ENCODE peak calls at places on chromosomes 6 and 20, in eight cellular contexts. I is right lobe of liver, V is BJ, H is breast epithelium, A is WTC11, S is endodermal cell, J is adrenal gland, M is OCI-LY7. D is an unnamed sample.

GRCh38 chr20:10469599-10469998 is 34.5 kb downstream of the SLX4IP start:
- DNase-seq in I (no peak), J (no peak), M (peak; percentile 12), S (peak; percentile 61), A (no peak), H (peak; percentile 54), V (peak; percentile 55), D (no peak)

GRCh38 chr6:70310063-70310694 is 7.3 kb upstream of the COL9A1 start:
- DNase-seq in J (no peak), M (peak; percentile 38), V (peak; percentile 2), H (no peak), A (no peak), I (no peak), S (no peak), D (no peak)

GRCh38 chr6:84137989-84138575 is 89.4 kb downstream of the CEP162 start:
- DNase-seq in I (no peak), V (no peak), M (no peak), A (no peak), H (no peak), S (no peak), J (no peak), D (no peak)

GRCh38 chr20:34377072-34377847 is 14.2 kb downstream of the ITCH start:
- DNase-seq in A (no peak), V (no peak), J (no peak), I (no peak), S (no peak), H (no peak), M (no peak), D (no peak)

GRCh38 chr6:112038268-112038667 is 15.6 kb upstream of the CCN6 start:
- DNase-seq in H (no peak), I (no peak), A (no peak), V (no peak), J (no peak), S (no peak), M (no peak), D (no peak)

GRCh38 chr6:134111062-134111677 is 58.7 kb upstream of the SLC2A12 start:
- DNase-seq in I (no peak), S (peak; percentile 71), M (peak; percentile 72), V (no peak), J (peak; percentile 28), H (no peak), A (peak; percentile 34), D (no peak)

GRCh38 chr20:57708694-57709673 is 831 bp downstream of the PMEPA1 start:
- DNase-seq in M (no peak), J (peak; percentile 37), I (no peak), V (no peak), S (no peak), A (no peak), H (no peak), D (no peak)

GRCh38 chr20:43940518-43941225 is 26.0 kb downstream of the TOX2 start:
- DNase-seq in H (no peak), S (no peak), J (no peak), V (no peak), A (no peak), I (no peak), M (no peak), D (no peak)

GRCh38 chr6:128327890-128328289 is 192.5 kb downstream of the PTPRK start:
- DNase-seq in V (no peak), I (no peak), S (peak; percentile 49), A (peak; percentile 22), H (no peak), M (peak; percentile 41), J (no peak), D (no peak)

GRCh38 chr6:57252975-57253374 is 30.9 kb upstream of the RAB23 start:
- DNase-seq in M (no peak), H (no peak), J (no peak), A (no peak), I (no peak), S (no peak), V (no peak), D (no peak)

DNA sequence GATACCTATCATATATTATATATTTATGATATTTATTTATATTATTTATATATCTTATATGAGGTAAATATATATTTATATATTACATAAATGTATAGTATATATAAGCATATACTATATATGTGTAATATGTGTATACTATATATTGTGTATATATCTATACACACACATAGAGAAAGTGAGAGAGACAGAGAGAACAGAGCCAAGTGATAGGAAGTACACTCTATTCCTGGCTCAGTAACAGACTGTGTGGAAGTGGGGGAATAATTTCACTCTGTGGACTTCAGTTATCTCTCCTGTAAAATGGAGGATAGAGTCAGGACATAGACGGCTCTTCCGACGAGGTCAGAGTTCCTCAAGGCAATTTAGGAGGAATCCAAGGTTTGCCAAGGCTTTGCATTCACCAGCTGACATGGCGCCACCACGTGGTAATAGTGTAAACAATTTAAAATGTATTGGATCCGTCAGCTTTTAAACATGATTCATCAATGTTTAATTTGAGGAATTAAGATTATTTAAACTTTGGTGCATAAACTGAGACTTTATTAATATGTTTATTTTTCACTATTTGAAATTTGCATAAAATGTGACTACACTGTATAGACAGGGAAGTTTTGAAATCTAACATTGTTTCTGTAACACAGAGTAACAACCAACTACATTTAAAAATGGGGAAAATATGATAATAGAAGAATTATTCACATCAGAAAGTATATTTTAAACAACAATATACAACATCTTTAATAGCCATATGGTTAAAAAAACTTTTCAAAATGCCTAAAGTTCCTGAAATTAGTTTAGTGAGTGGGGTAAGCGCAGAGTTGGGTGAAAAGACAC is 75.4 kb upstream of the TMEM244 start:
- DNase-seq in A (peak; percentile 56), I (no peak), S (peak; percentile 78), J (peak; percentile 40), M (peak; percentile 61), H (no peak), V (no peak), D (no peak)
- TF ChIP-seq CTCF in A (peak; percentile 22), I (peak; percentile 27), S (peak; percentile 82), J (peak; percentile 51), M (peak; percentile 97), H (no peak), V (peak; percentile 56), D (no peak)

DNA sequence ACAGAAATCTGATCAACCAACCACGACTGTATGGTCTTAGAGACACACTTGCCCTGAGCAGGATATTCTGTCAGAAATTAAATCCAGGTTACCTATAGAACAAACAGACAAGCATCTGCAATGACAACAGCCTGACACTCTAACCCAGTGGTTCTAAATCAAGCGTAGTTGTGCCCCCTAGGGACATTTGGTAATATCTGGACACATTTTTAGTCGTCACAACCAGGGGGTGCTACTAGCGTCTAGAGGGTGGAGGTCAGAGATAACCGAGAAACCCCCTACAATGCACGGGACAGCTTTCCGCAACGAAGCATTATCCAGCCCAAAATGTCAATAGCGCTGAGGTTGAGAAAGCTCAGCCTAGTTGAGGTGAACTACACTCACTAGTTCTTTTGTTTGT is 32.3 kb downstream of the ID4 start:
- DNase-seq in M (peak; percentile 66), J (no peak), I (no peak), H (no peak), A (no peak), V (no peak), S (no peak), D (no peak)
- TF ChIP-seq CTCF in M (peak; percentile 73), J (no peak), I (no peak), H (no peak), A (no peak), V (no peak), S (no peak), D (no peak)

GRCh38 chr20:48191200-48191599 is 405.9 kb upstream of the SULF2 start:
- DNase-seq in M (no peak), H (no peak), J (no peak), V (no peak), I (no peak), S (peak; percentile 75), A (no peak), D (no peak)
- TF ChIP-seq CTCF in M (no peak), H (no peak), J (no peak), V (peak; percentile 6), I (no peak), S (peak; percentile 61), A (no peak), D (no peak)

GRCh38 chr20:63955281-63955845 is 853 bp downstream of the UCKL1 start:
- DNase-seq in S (peak; percentile 72), H (no peak), J (peak; percentile 55), I (no peak), V (no peak), M (peak; percentile 34), A (peak; percentile 32), D (no peak)
- TF ChIP-seq CTCF in S (peak; percentile 55), H (no peak), J (no peak), I (no peak), V (peak; percentile 36), M (peak; percentile 52), A (no peak), D (no peak)

GRCh38 chr20:61884571-61885389 is 180.9 kb downstream of the TAF4 start:
- DNase-seq in S (no peak), I (no peak), H (no peak), J (no peak), V (no peak), M (no peak), A (no peak), D (no peak)

GRCh38 chr20:61885759-61886715 is 179.6 kb downstream of the TAF4 start:
- DNase-seq in I (no peak), V (no peak), J (no peak), S (no peak), M (no peak), H (no peak), A (no peak), D (no peak)

GRCh38 chr20:61887694-61888093 is 178.0 kb downstream of the TAF4 start:
- DNase-seq in A (no peak), H (no peak), J (no peak), V (no peak), M (no peak), S (no peak), I (no peak), D (no peak)

GRCh38 chr20:61888101-61888865 is 177.4 kb downstream of the TAF4 start:
- DNase-seq in V (no peak), A (no peak), H (no peak), S (no peak), I (no peak), M (no peak), J (no peak), D (no peak)

DNA sequence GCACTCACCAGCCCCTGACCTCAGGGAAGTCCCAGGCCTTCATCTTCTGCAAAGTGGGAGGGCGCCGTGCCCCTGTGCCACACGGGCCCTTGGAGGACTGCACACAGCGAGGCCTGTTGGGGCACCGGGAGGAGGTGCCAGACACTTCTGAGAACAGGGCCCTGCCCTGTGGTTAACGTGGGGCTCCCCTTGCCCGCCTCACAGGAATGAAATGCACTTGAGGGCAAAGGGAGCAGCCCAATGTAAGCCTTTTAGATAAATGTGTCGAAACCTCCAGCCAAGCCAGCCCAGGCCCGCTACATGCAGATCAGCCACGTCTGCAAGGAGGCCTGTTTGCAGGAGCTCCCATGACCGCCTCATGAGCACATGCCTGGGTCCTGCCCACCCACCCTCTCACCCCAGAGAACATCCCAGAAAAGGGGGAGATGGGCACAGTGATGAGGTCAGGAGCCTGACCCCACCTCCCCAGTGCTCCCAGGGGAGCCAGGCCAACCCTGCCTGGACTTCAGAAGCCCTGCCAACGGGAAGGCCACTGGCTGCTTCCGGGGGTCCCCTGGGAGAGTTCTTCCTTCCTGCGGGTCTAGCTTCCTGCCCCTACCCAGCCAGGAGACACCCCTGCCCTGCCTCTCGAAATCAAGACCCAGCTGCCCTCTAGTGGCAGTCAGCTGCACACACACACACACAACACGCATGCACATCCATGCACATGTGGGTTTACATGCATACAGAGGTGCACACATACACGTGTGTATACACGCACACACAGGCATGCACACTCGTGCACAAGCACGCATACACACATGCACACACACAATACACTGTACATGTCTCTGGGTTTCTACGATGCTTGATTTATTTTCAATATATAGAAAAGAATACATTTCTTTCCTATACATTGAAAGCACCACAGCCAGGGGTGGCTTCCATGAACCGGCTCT is 178.7 kb downstream of the TAF4 start:
- DNase-seq in H (no peak), I (no peak), S (peak; percentile 84), J (peak; percentile 22), M (peak; percentile 69), A (peak; percentile 66), V (no peak), D (no peak)
- TF ChIP-seq CTCF in H (peak; percentile 12), I (peak; percentile 37), S (peak; percentile 89), J (peak; percentile 56), M (peak; percentile 95), A (peak; percentile 79), V (peak; percentile 79), D (no peak)

D was measured in lower leg skin.